ENCODE peak calls at places on chromosomes 4 and X, in seven cellular contexts. One of them, this sample, is unnamed.

GRCh38 chr4:56876264-56876663 is 31.4 kb upstream of the REST start:
- DNase-seq in M059J: no peak
- DNase-seq in NCI-H2029 treated with DMSO at 0.1 percent for 48 hours: no peak
- DNase-seq in RCC 7860: no peak
- DNase-seq in GM23338: no peak
- DNase-seq in activated T-cell treated with anti-CD3 and anti-CD28 coated beads for 24 hours: no peak
- DNase-seq in H1: no peak
- DNase-seq in this sample: no peak

GRCh38 chrX:38654302-38654701 is 93.0 kb downstream of the TSPAN7 start:
- DNase-seq in M059J: peak
- DNase-seq in NCI-H2029 treated with DMSO at 0.1 percent for 48 hours: no peak
- DNase-seq in RCC 7860: no peak
- DNase-seq in GM23338: peak
- DNase-seq in activated T-cell treated with anti-CD3 and anti-CD28 coated beads for 24 hours: no peak
- DNase-seq in H1: no peak
- DNase-seq in this sample: no peak

GRCh38 chr4:151716324-151716723 is 44.5 kb downstream of the GATB start:
- DNase-seq in M059J: no peak
- DNase-seq in NCI-H2029 treated with DMSO at 0.1 percent for 48 hours: no peak
- DNase-seq in RCC 7860: no peak
- DNase-seq in GM23338: no peak
- DNase-seq in activated T-cell treated with anti-CD3 and anti-CD28 coated beads for 24 hours: no peak
- DNase-seq in H1: no peak
- DNase-seq in this sample: no peak

GRCh38 chrX:105483011-105483410 is 262.5 kb upstream of the TEX13A start:
- DNase-seq in M059J: no peak
- DNase-seq in NCI-H2029 treated with DMSO at 0.1 percent for 48 hours: no peak
- DNase-seq in RCC 7860: no peak
- DNase-seq in GM23338: no peak
- DNase-seq in activated T-cell treated with anti-CD3 and anti-CD28 coated beads for 24 hours: no peak
- DNase-seq in H1: no peak
- DNase-seq in this sample: no peak

GRCh38 chrX:119067023-119067739 is 5.6 kb upstream of the CT47C1 start:
- DNase-seq in M059J: peak
- DNase-seq in NCI-H2029 treated with DMSO at 0.1 percent for 48 hours: peak
- DNase-seq in RCC 7860: peak
- DNase-seq in GM23338: peak
- DNase-seq in activated T-cell treated with anti-CD3 and anti-CD28 coated beads for 24 hours: peak
- DNase-seq in H1: peak
- DNase-seq in this sample: no peak

GRCh38 chrX:101081257-101081656 is 2.6 kb downstream of the TMEM35A start:
- DNase-seq in M059J: no peak
- DNase-seq in NCI-H2029 treated with DMSO at 0.1 percent for 48 hours: no peak
- DNase-seq in RCC 7860: no peak
- DNase-seq in GM23338: no peak
- DNase-seq in activated T-cell treated with anti-CD3 and anti-CD28 coated beads for 24 hours: no peak
- DNase-seq in H1: no peak
- DNase-seq in this sample: no peak

GRCh38 chrX:39476596-39476995 is 621.2 kb downstream of the BCOR start:
- DNase-seq in M059J: no peak
- DNase-seq in NCI-H2029 treated with DMSO at 0.1 percent for 48 hours: no peak
- DNase-seq in RCC 7860: no peak
- DNase-seq in GM23338: no peak
- DNase-seq in activated T-cell treated with anti-CD3 and anti-CD28 coated beads for 24 hours: no peak
- DNase-seq in H1: no peak
- DNase-seq in this sample: no peak

GRCh38 chr4:78923459-78924312 is 15.6 kb downstream of the PAQR3 start:
- DNase-seq in M059J: peak
- DNase-seq in NCI-H2029 treated with DMSO at 0.1 percent for 48 hours: no peak
- DNase-seq in RCC 7860: no peak
- DNase-seq in GM23338: no peak
- DNase-seq in activated T-cell treated with anti-CD3 and anti-CD28 coated beads for 24 hours: no peak
- DNase-seq in H1: no peak
- DNase-seq in this sample: no peak

GRCh38 chrX:85109235-85109634 is 105.6 kb downstream of the APOOL start:
- DNase-seq in M059J: peak
- DNase-seq in NCI-H2029 treated with DMSO at 0.1 percent for 48 hours: no peak
- DNase-seq in RCC 7860: no peak
- DNase-seq in GM23338: peak
- DNase-seq in activated T-cell treated with anti-CD3 and anti-CD28 coated beads for 24 hours: no peak
- DNase-seq in H1: peak
- DNase-seq in this sample: no peak

GRCh38 chr4:7171191-7171900 is 21.0 kb upstream of the SORCS2 start:
- DNase-seq in M059J: peak
- DNase-seq in NCI-H2029 treated with DMSO at 0.1 percent for 48 hours: no peak
- DNase-seq in RCC 7860: no peak
- DNase-seq in GM23338: no peak
- DNase-seq in activated T-cell treated with anti-CD3 and anti-CD28 coated beads for 24 hours: no peak
- DNase-seq in H1: no peak
- DNase-seq in this sample: no peak

GRCh38 chrX:1321689-1322088 is 14.9 kb upstream of the IL3RA start:
- DNase-seq in M059J: no peak
- DNase-seq in NCI-H2029 treated with DMSO at 0.1 percent for 48 hours: no peak
- DNase-seq in RCC 7860: no peak
- DNase-seq in GM23338: no peak
- DNase-seq in activated T-cell treated with anti-CD3 and anti-CD28 coated beads for 24 hours: no peak
- DNase-seq in H1: no peak
- DNase-seq in this sample: no peak

GRCh38 chr4:106650701-106651100 is 282.1 kb upstream of the GIMD1 start:
- DNase-seq in M059J: peak
- DNase-seq in NCI-H2029 treated with DMSO at 0.1 percent for 48 hours: no peak
- DNase-seq in RCC 7860: no peak
- DNase-seq in GM23338: no peak
- DNase-seq in activated T-cell treated with anti-CD3 and anti-CD28 coated beads for 24 hours: no peak
- DNase-seq in H1: no peak
- DNase-seq in this sample: no peak

GRCh38 chrX:119654112-119654531 is 38.8 kb downstream of the SEPTIN6 start:
- DNase-seq in M059J: no peak
- DNase-seq in NCI-H2029 treated with DMSO at 0.1 percent for 48 hours: no peak
- DNase-seq in RCC 7860: no peak
- DNase-seq in GM23338: peak
- DNase-seq in activated T-cell treated with anti-CD3 and anti-CD28 coated beads for 24 hours: no peak
- DNase-seq in H1: no peak
- DNase-seq in this sample: no peak

GRCh38 chrX:140608111-140608510 is 101.4 kb upstream of the LINC00632 start:
- DNase-seq in M059J: no peak
- DNase-seq in NCI-H2029 treated with DMSO at 0.1 percent for 48 hours: no peak
- DNase-seq in RCC 7860: no peak
- DNase-seq in GM23338: peak
- DNase-seq in activated T-cell treated with anti-CD3 and anti-CD28 coated beads for 24 hours: no peak
- DNase-seq in H1: no peak
- DNase-seq in this sample: no peak

GRCh38 chr4:130479020-130479419 is 1383.1 kb downstream of the C4orf33 start:
- DNase-seq in M059J: no peak
- DNase-seq in NCI-H2029 treated with DMSO at 0.1 percent for 48 hours: no peak
- DNase-seq in RCC 7860: no peak
- DNase-seq in GM23338: no peak
- DNase-seq in activated T-cell treated with anti-CD3 and anti-CD28 coated beads for 24 hours: no peak
- DNase-seq in H1: no peak
- DNase-seq in this sample: no peak

GRCh38 chr4:97664741-97665140 is 478.5 kb downstream of the STPG2 start:
- DNase-seq in M059J: no peak
- DNase-seq in NCI-H2029 treated with DMSO at 0.1 percent for 48 hours: no peak
- DNase-seq in RCC 7860: no peak
- DNase-seq in GM23338: no peak
- DNase-seq in activated T-cell treated with anti-CD3 and anti-CD28 coated beads for 24 hours: no peak
- DNase-seq in H1: no peak
- DNase-seq in this sample: no peak

GRCh38 chrX:101260435-101260834 is 30.7 kb downstream of the TAF7L start:
- DNase-seq in M059J: peak
- DNase-seq in NCI-H2029 treated with DMSO at 0.1 percent for 48 hours: no peak
- DNase-seq in RCC 7860: no peak
- DNase-seq in GM23338: peak
- DNase-seq in activated T-cell treated with anti-CD3 and anti-CD28 coated beads for 24 hours: no peak
- DNase-seq in H1: no peak
- DNase-seq in this sample: no peak

GRCh38 chr4:53861856-53862610 is 202.4 kb downstream of the CHIC2 start:
- DNase-seq in M059J: peak
- DNase-seq in NCI-H2029 treated with DMSO at 0.1 percent for 48 hours: no peak
- DNase-seq in RCC 7860: no peak
- DNase-seq in GM23338: no peak
- DNase-seq in activated T-cell treated with anti-CD3 and anti-CD28 coated beads for 24 hours: no peak
- DNase-seq in H1: no peak
- DNase-seq in this sample: no peak

This sample was measured in AML-193.